ENCODE peak calls at places on chromosomes 13 and 19, in eight cellular contexts. L is psoas muscle, D is T-helper 2 cell, T is amniotic epithelial cell, I is NCI-H2081, B is NCI-H1092 treated with DMSO at 0.1 percent for 48 hours, K is WERI-Rb-1, C is pancreas. R is an unnamed sample.

GRCh38 chr19:964761-965694 is 19.1 kb upstream of the WDR18 start:
- DNase-seq in L (no peak), D (no peak), T (peak), I (peak), B (no peak), K (no peak), C (no peak), R (no peak)

GRCh38 chr13:98171806-98172569 is 5.1 kb downstream of the RNF113B start:
- DNase-seq in L (peak), D (no peak), T (peak), I (no peak), B (no peak), K (no peak), C (no peak), R (no peak)

GRCh38 chr13:37944476-37945442 is 75.2 kb upstream of the TRPC4 start:
- DNase-seq in L (no peak), D (no peak), T (no peak), I (no peak), B (no peak), K (no peak), C (peak), R (no peak)

GRCh38 chr19:57465680-57466381 is 8.9 kb upstream of the VN1R1 start:
- DNase-seq in L (no peak), D (no peak), T (peak), I (peak), B (no peak), K (peak), C (no peak), R (no peak)

GRCh38 chr13:51797664-51798488 is 6.1 kb downstream of the DHRS12 start:
- DNase-seq in L (no peak), D (peak), T (peak), I (peak), B (peak), K (peak), C (peak), R (peak)

GRCh38 chr19:49067554-49067953 is 2.9 kb upstream of the NTF4 start:
- DNase-seq in L (no peak), D (no peak), T (no peak), I (no peak), B (no peak), K (no peak), C (no peak), R (no peak)

GRCh38 chr19:30522359-30522758 is 150.2 kb downstream of the ZNF536 start:
- DNase-seq in L (no peak), D (no peak), T (no peak), I (no peak), B (no peak), K (no peak), C (no peak), R (no peak)

GRCh38 chr19:9986787-9987281 is 23.5 kb downstream of the COL5A3 start:
- DNase-seq in L (peak), D (no peak), T (no peak), I (no peak), B (no peak), K (no peak), C (no peak), R (no peak)

GRCh38 chr19:3320853-3321252 is 45.5 kb upstream of the NFIC start:
- DNase-seq in L (no peak), D (no peak), T (no peak), I (no peak), B (no peak), K (no peak), C (no peak), R (no peak)

GRCh38 chr19:39817888-39818561 is 15.9 kb downstream of the DYRK1B start:
- DNase-seq in L (no peak), D (no peak), T (no peak), I (no peak), B (no peak), K (no peak), C (no peak), R (no peak)

GRCh38 chr13:31328549-31329229 is 128.9 kb downstream of the B3GLCT start:
- DNase-seq in L (no peak), D (no peak), T (no peak), I (no peak), B (no peak), K (no peak), C (no peak), R (no peak)

GRCh38 chr19:3012522-3013260 is 16.4 kb downstream of the TLE2 start:
- DNase-seq in L (no peak), D (no peak), T (no peak), I (no peak), B (no peak), K (no peak), C (no peak), R (no peak)

GRCh38 chr13:20301391-20302071 is 69.4 kb upstream of the GJB6 start:
- DNase-seq in L (peak), D (no peak), T (peak), I (no peak), B (no peak), K (no peak), C (no peak), R (no peak)

GRCh38 chr13:62704795-62705329 is 1289.2 kb upstream of the PCDH20 start:
- DNase-seq in L (no peak), D (no peak), T (no peak), I (peak), B (peak), K (no peak), C (no peak), R (no peak)